ENCODE peak calls at places on chromosome 12, in nine cellular contexts. U is bronchial epithelial cell, I is cardiac muscle cell, N is colonic mucosa, O is AG10803, C is NB4, W is left lung, B is heart left ventricle, Y is gastrocnemius medialis. Q is an unnamed sample.

GRCh38 chr12:13079440-13079906 is 24.0 kb downstream of the GSG1 start:
- DNase-seq in U (no peak), I (no peak), N (no peak), O (no peak), C (no peak), W (no peak), B (no peak), Y (no peak), Q (no peak)

GRCh38 chr12:124940393-124941169 is 26.1 kb upstream of the UBC start:
- DNase-seq in U (peak), I (peak), N (peak), O (peak), C (peak), W (peak), B (peak), Y (peak), Q (peak)

GRCh38 chr12:19171731-19172130 is 42.2 kb downstream of the PLEKHA5 start:
- DNase-seq in U (peak), I (peak), N (no peak), O (no peak), C (no peak), W (no peak), B (no peak), Y (no peak), Q (no peak)

GRCh38 chr12:57192920-57193319 is 23.7 kb upstream of the NXPH4 start:
- DNase-seq in U (no peak), I (no peak), N (no peak), O (no peak), C (no peak), W (no peak), B (no peak), Y (no peak), Q (no peak)

GRCh38 chr12:124392271-124392990 is 97.5 kb downstream of the RFLNA start:
- DNase-seq in U (no peak), I (peak), N (peak), O (no peak), C (peak), W (peak), B (peak), Y (no peak), Q (no peak)

GRCh38 chr12:69101505-69101904 is 137.9 kb upstream of the CPSF6 start:
- DNase-seq in U (no peak), I (no peak), N (no peak), O (no peak), C (no peak), W (no peak), B (no peak), Y (no peak), Q (peak)

GRCh38 chr12:30859226-30859625 is 67.3 kb upstream of the TSPAN11 start:
- DNase-seq in U (no peak), I (no peak), N (no peak), O (no peak), C (no peak), W (no peak), B (no peak), Y (no peak), Q (no peak)

GRCh38 chr12:131902332-131903241 is 8.2 kb downstream of the ULK1 start:
- DNase-seq in U (peak), I (no peak), N (no peak), O (no peak), C (no peak), W (no peak), B (no peak), Y (peak), Q (no peak)

GRCh38 chr12:43332977-43333649 is 218.9 kb downstream of the ADAMTS20 start:
- DNase-seq in U (peak), I (peak), N (no peak), O (no peak), C (no peak), W (no peak), B (no peak), Y (no peak), Q (peak)

GRCh38 chr12:94545937-94546771 is 86.5 kb upstream of the CEP83 start:
- DNase-seq in U (peak), I (peak), N (peak), O (peak), C (peak), W (peak), B (peak), Y (peak), Q (peak)

GRCh38 chr12:56935752-56936151 is 1.5 kb upstream of the SDR9C7 start:
- DNase-seq in U (no peak), I (no peak), N (no peak), O (no peak), C (no peak), W (no peak), B (no peak), Y (no peak), Q (no peak)

GRCh38 chr12:96195845-96196451 is 1.8 kb downstream of the ELK3 start:
- DNase-seq in U (peak), I (peak), N (peak), O (peak), C (peak), W (no peak), B (peak), Y (no peak), Q (peak)

GRCh38 chr12:110373025-110373876 is 30.3 kb downstream of the ANAPC7 start:
- DNase-seq in U (peak), I (no peak), N (no peak), O (no peak), C (no peak), W (no peak), B (no peak), Y (no peak), Q (no peak)

GRCh38 chr12:50387487-50387886 is 8.9 kb downstream of the FAM186A start:
- DNase-seq in U (peak), I (no peak), N (no peak), O (peak), C (no peak), W (no peak), B (no peak), Y (no peak), Q (no peak)

GRCh38 chr12:12214635-12215131 is 52.2 kb downstream of the LRP6 start:
- DNase-seq in U (peak), I (no peak), N (no peak), O (no peak), C (peak), W (no peak), B (no peak), Y (no peak), Q (no peak)

GRCh38 chr12:90076851-90077319 is 368.2 kb upstream of the ATP2B1 start:
- DNase-seq in U (no peak), I (peak), N (no peak), O (no peak), C (no peak), W (no peak), B (no peak), Y (no peak), Q (no peak)

GRCh38 chr12:5085896-5086295 is 42.2 kb downstream of the KCNA5 start:
- DNase-seq in U (peak), I (no peak), N (no peak), O (peak), C (no peak), W (no peak), B (no peak), Y (no peak), Q (peak)

GRCh38 chr12:90280033-90280432 is 571.4 kb upstream of the ATP2B1 start:
- DNase-seq in U (peak), I (no peak), N (no peak), O (peak), C (peak), W (no peak), B (no peak), Y (no peak), Q (peak)

GRCh38 chr12:4526923-4527546 is 11.7 kb upstream of the RAD51AP1 start:
- DNase-seq in U (peak), I (peak), N (no peak), O (peak), C (peak), W (no peak), B (no peak), Y (no peak), Q (peak)

GRCh38 chr12:108257610-108258106 is 81.5 kb downstream of the CMKLR1 start:
- DNase-seq in U (no peak), I (no peak), N (no peak), O (no peak), C (no peak), W (no peak), B (no peak), Y (no peak), Q (no peak)

GRCh38 chr12:62158416-62159360 is 101.5 kb upstream of the USP15 start:
- DNase-seq in U (no peak), I (no peak), N (no peak), O (no peak), C (no peak), W (no peak), B (no peak), Y (no peak), Q (no peak)

GRCh38 chr12:72366255-72366654 is 94.1 kb downstream of the TRHDE start:
- DNase-seq in U (no peak), I (no peak), N (no peak), O (no peak), C (no peak), W (no peak), B (no peak), Y (no peak), Q (no peak)

GRCh38 chr12:60522684-60523083 is 926.9 kb downstream of the SLC16A7 start:
- DNase-seq in U (no peak), I (no peak), N (no peak), O (no peak), C (no peak), W (no peak), B (no peak), Y (no peak), Q (no peak)

GRCh38 chr12:33676866-33677265 is 237.2 kb upstream of the SYT10 start:
- DNase-seq in U (no peak), I (no peak), N (no peak), O (no peak), C (no peak), W (no peak), B (no peak), Y (no peak), Q (no peak)

GRCh38 chr12:131203666-131204415 is 250.1 kb downstream of the ADGRD1 start:
- DNase-seq in U (no peak), I (no peak), N (peak), O (no peak), C (no peak), W (no peak), B (no peak), Y (no peak), Q (no peak)

GRCh38 chr12:53729659-53730058 is 2.4 kb upstream of the CALCOCO1 start:
- DNase-seq in U (peak), I (no peak), N (no peak), O (no peak), C (no peak), W (no peak), B (no peak), Y (no peak), Q (no peak)

GRCh38 chr12:57779736-57780135 is 2.9 kb upstream of the TSFM start:
- DNase-seq in U (no peak), I (no peak), N (no peak), O (no peak), C (no peak), W (no peak), B (no peak), Y (no peak), Q (no peak)

DNA sequence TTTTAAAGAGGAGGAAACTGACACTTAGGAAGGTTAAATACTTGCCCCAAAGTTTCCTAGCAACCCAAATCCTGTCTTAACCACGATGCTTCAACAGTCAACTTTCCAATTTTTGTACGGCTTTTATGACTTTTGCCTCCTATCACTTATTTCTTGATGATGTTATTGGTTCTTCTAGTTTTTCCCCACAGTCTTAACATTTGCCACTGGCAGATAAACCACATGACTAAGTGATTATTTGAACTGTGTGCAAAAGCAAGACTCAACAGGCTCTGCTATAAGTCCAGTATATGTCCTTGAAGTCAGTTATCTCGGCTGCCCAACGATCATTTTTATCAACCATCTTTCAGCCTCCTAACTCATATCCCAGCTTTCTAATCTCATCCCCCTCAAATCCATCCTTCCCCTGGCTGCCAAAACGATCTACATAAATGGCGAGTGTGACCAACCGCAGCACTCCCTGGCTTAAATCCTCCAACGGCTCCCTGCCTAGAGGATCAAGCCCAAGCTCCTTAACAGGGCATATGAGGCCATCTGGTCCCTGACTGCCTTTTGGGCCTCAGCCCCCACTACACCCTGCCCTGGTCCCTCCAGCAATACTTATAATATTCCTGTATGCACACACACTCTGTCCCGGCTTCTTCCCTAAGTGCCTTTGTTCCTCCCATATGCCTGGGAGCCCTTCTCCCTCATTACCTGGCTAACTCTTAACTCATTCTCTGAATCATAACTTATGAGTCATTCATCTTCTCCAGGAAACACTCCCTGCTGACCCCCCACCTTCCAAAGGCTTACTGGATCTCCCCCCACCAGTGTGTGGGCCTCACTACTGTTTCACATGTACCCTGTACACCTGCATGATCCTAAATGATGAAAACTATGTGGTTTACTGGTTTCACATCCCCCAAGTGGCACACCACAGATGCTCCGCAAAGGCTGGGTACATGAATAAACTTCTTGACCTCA is 8.8 kb downstream of the VPS37B start:
- DNase-seq in U (peak), I (no peak), N (no peak), O (no peak), C (peak), W (no peak), B (no peak), Y (no peak), Q (no peak)
- H3K4me3 ChIP-seq in U (peak), I (no peak), N (no peak), O (no peak), C (no peak), W (no peak), B (peak), Y (no peak), Q (no peak)

DNA sequence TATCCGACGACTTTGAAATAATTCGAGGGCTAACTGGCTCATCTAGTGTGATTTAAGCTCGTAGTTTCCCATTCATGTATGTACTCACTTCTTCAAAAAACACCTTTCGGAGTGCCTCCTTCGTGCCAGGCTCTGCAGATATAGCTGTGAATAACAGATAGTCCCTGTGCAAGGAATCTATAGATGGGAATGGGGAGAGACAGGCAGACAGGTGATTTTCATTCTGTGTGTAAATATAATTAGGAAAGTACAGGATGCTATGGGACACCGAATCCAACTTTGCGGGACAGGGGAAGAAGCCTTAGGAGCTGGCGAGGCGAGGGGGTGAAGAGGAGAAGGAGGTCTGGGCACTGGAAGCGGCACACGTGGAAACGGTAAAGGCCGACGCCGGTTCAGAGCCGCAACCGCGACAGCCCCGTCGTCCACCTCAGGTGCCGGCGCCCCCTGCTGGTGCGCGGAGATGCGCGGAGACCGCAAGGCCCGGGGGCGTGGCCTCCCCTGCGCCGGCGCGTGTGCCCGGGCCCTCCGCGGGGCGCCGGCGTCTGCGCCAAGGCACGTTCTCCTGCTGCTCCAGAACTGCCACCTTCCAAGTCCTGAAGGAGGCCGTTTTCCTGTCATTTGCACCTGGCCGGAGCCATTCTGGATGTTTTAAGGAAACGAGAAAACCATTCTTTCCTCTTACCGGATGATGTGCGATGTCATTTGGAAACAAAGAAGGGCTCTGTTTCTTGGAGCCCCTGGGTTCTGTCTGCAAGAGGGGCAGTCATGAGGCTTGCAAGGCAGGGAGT is 18.0 kb upstream of the CACNA1C start:
- DNase-seq in U (peak), I (peak), N (peak), O (peak), C (peak), W (peak), B (peak), Y (peak), Q (peak)
- TF ChIP-seq CTCF in U (peak), I (peak), N (peak), O (peak), C (peak), W (peak), B (peak), Y (peak), Q (peak)

DNA sequence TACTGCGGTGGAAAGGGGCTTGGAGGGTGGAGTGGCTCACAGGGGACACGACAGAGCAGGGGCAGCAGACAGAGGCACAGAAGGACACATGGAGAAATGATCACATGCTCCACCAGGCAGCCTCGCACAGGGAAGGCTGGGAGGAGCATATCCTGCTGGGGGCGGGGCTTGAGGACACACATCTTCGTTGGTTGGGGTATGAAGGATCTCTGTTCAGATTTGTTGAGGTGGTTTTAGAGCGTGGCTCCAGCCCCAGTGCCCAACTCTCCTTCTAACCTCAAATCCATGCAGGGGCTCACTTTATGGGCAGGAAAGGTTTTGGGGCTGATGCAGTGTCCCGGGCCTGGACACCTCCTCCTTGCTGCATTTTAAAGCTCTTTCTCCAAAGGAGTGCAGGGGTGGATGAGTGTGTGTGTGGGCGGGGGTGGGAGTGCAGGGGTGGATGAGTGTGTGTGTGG is 741 bp upstream of the P3H3 start:
- DNase-seq in U (peak), I (peak), N (peak), O (peak), C (peak), W (peak), B (peak), Y (peak), Q (peak)
- H3K4me3 ChIP-seq in U (no peak), I (no peak), N (no peak), O (peak), C (no peak), W (no peak), B (no peak), Y (no peak), Q (peak)

GRCh38 chr12:47818701-47819543 is 781 bp downstream of the HDAC7 start:
- DNase-seq in U (no peak), I (peak), N (peak), O (peak), C (peak), W (peak), B (peak), Y (peak), Q (no peak)
- TF ChIP-seq CTCF in U (peak), I (peak), N (no peak), O (peak), C (peak), W (peak), B (peak), Y (peak), Q (peak)

GRCh38 chr12:75482636-75483035 is 2.1 kb downstream of the GLIPR1 start:
- DNase-seq in U (no peak), I (no peak), N (no peak), O (no peak), C (peak), W (no peak), B (no peak), Y (no peak), Q (peak)
- H3K4me3 ChIP-seq in U (no peak), I (no peak), N (no peak), O (peak), C (peak), W (peak), B (peak), Y (no peak), Q (peak)